ENCODE peak calls at places on chromosome 2, in four cellular contexts. C is adipocyte; M is fibroblast of lung; X is CD8-positive, alpha-beta memory T cell. Q is an unnamed sample.

GRCh38 chr2:42513252-42513918 is 19.6 kb upstream of the KCNG3 start:
- DNase-seq in C (peak), M (peak), X (no peak), Q (peak)

GRCh38 chr2:182866095-182866460 is 359 bp downstream of the FRZB start:
- DNase-seq in C (peak), M (peak), X (no peak), Q (peak)

GRCh38 chr2:44805391-44805790 is 136.1 kb upstream of the SIX3 start:
- DNase-seq in C (no peak), M (no peak), X (no peak), Q (no peak)

GRCh38 chr2:119252186-119253113 is 28.8 kb downstream of the STEAP3 start:
- DNase-seq in C (peak), M (peak), X (no peak), Q (peak)

GRCh38 chr2:119208791-119209203 is 14.8 kb upstream of the STEAP3 start:
- DNase-seq in C (no peak), M (no peak), X (no peak), Q (no peak)

GRCh38 chr2:100875516-100876230 is 55.7 kb downstream of the NPAS2 start:
- DNase-seq in C (no peak), M (no peak), X (no peak), Q (peak)

GRCh38 chr2:20563833-20564232 is 87.1 kb downstream of the HS1BP3 start:
- DNase-seq in C (no peak), M (peak), X (no peak), Q (no peak)

GRCh38 chr2:230974096-230974913 is 21.6 kb upstream of the SPATA3 start:
- DNase-seq in C (no peak), M (peak), X (peak), Q (peak)

GRCh38 chr2:27638023-27638637 is 9.3 kb downstream of the GPN1 start:
- DNase-seq in C (peak), M (peak), X (no peak), Q (peak)

GRCh38 chr2:156598563-156598962 is 162.4 kb downstream of the GPD2 start:
- DNase-seq in C (no peak), M (no peak), X (no peak), Q (no peak)

GRCh38 chr2:173755798-173756197 is 209.4 kb downstream of the SP3 start:
- DNase-seq in C (no peak), M (no peak), X (no peak), Q (no peak)

GRCh38 chr2:235263205-235264120 is 230.4 kb upstream of the AGAP1 start:
- DNase-seq in C (peak), M (peak), X (no peak), Q (peak)

GRCh38 chr2:196242131-196242620 is 70.8 kb upstream of the STK17B start:
- DNase-seq in C (no peak), M (peak), X (no peak), Q (no peak)

GRCh38 chr2:13923823-13924222 is 708.7 kb upstream of the LRATD1 start:
- DNase-seq in C (no peak), M (no peak), X (no peak), Q (no peak)

GRCh38 chr2:64606495-64607363 is 47.0 kb downstream of the SERTAD2 start:
- DNase-seq in C (no peak), M (peak), X (peak), Q (peak)

GRCh38 chr2:191635333-191636234 is 42.4 kb upstream of the NABP1 start:
- DNase-seq in C (peak), M (peak), X (no peak), Q (peak)

GRCh38 chr2:13662055-13662454 is 945.3 kb downstream of the TRIB2 start:
- DNase-seq in C (peak), M (peak), X (no peak), Q (peak)

GRCh38 chr2:74658516-74658915 is 4.5 kb downstream of the SEMA4F start:
- DNase-seq in C (peak), M (peak), X (no peak), Q (peak)

GRCh38 chr2:198004173-198004572 is 199.8 kb downstream of the PLCL1 start:
- DNase-seq in C (peak), M (peak), X (no peak), Q (no peak)

GRCh38 chr2:158686166-158686792 is 108.8 kb upstream of the DAPL1 start:
- DNase-seq in C (peak), M (peak), X (no peak), Q (no peak)

GRCh38 chr2:242011516-242011915 is 142.0 kb downstream of the RTP5 start:
- DNase-seq in C (no peak), M (no peak), X (no peak), Q (no peak)

GRCh38 chr2:41180392-41180791 is 728.5 kb upstream of the SLC8A1 start:
- DNase-seq in C (no peak), M (no peak), X (no peak), Q (no peak)

GRCh38 chr2:168120730-168121129 is 126.7 kb downstream of the STK39 start:
- DNase-seq in C (no peak), M (peak), X (no peak), Q (no peak)

DNA sequence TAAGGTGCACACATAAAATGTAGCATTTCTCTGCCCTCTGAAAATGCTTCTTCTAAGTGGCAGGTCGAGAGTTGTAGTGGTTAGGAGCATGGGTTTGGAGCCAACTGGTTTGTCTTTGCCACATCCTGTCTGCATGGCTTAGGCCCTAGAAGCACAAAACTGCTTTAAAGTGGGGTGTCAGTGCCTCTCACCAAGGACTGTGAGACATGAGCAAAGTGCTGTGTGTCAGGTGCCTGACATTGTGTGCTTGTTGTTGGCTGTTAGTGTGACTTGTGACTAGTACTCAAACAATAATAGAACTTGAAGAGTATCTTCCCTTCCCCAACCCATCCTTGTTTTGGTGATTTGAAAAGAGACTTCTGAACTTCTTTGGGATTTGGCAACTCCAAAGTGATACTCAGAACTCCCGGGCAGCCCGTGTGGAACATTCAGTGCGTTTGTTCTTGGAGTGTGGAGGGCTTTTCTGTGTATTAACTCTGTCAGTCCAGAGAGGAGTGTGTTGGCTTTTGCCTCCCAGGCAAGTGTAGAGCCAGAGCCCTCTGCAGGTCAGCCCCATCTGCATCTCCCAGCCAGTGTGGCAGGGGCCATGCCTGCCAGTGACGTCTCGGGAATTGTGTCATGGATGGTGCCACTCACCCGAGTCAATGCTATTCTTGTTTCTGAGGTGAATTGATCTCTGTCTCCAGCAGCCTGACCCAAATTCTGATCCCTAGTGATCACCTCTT is 5.0 kb downstream of the MGAT5 start:
- DNase-seq in C (no peak), M (no peak), X (peak), Q (no peak)
- H3K4me3 ChIP-seq in C (no peak), M (no peak), X (peak), Q (no peak)

DNA sequence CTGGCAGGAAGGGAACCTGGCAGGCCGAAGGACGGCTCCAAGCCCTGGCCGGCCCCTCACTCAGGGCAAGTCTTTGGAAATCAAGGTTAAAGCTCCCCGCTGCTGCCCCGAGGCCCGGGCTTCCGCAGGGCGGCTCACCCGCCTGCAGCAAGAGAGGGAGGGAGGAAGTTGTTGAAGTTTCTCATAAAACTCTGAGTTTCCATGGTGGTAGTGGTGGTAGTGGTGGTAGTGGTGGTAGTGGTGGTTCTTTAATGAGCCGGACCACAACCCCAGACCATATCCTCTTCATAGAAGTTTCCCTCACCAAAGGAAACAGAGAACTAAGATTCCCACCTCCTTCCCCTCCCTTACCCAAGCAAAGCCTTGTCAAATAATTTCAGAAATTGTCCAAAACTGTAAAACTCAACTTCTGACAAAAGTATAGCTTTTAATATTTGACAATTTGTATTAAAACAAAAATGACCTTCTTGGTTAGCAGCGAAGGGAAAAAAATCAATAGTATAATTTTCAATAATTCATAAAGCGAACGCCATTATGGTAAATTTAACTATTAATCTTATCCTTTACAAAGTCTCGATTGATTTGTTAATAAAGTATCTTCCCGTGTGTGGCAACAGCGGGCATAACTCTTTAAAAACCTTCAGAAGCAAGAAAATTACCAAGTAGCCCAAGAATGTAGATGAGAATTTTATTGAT is 1.5 kb upstream of the HOXD10 start:
- DNase-seq in C (no peak), M (no peak), X (no peak), Q (no peak)
- H3K4me3 ChIP-seq in C (no peak), M (no peak), X (no peak), Q (no peak)

DNA sequence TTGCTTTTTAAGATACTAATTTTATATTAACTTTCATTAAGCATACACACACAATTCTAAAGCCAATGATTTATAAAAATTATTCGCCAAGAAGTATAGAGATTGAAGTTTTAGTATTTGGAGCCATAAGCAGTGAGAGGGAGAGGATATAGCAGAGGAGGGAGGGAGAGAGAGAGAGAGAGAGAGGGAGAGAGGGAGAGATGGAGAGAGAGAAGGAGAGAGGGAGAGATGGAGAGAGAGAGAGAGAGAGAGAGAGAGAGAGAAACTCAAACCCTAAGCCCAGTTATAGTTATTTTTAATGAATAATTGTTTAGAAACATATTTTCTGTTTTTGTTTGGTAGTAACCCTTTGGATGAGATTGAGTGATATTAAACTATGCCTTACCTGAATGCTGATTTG is 5.3 kb downstream of the TWIST2 start:
- DNase-seq in C (peak), M (no peak), X (no peak), Q (no peak)
- H3K4me3 ChIP-seq in C (peak), M (peak), X (no peak), Q (no peak)

GRCh38 chr2:16091576-16092282 is 151.4 kb downstream of the MYCN start:
- DNase-seq in C (no peak), M (no peak), X (no peak), Q (no peak)

GRCh38 chr2:16090650-16091575 is 150.6 kb downstream of the MYCN start:
- DNase-seq in C (no peak), M (no peak), X (no peak), Q (no peak)

GRCh38 chr2:16085073-16085472 is 144.7 kb downstream of the MYCN start:
- DNase-seq in C (no peak), M (no peak), X (no peak), Q (no peak)

GRCh38 chr2:16088035-16088696 is 147.8 kb downstream of the MYCN start:
- DNase-seq in C (no peak), M (no peak), X (no peak), Q (no peak)

GRCh38 chr2:16088713-16089112 is 148.4 kb downstream of the MYCN start:
- DNase-seq in C (no peak), M (no peak), X (no peak), Q (no peak)
- H3K4me3 ChIP-seq in C (no peak), M (no peak), X (no peak), Q (no peak)

GRCh38 chr2:225765845-225766244 is 366.3 kb downstream of the NYAP2 start:
- DNase-seq in C (peak), M (peak), X (no peak), Q (peak)
- H3K4me3 ChIP-seq in C (no peak), M (no peak), X (no peak), Q (no peak)

DNA sequence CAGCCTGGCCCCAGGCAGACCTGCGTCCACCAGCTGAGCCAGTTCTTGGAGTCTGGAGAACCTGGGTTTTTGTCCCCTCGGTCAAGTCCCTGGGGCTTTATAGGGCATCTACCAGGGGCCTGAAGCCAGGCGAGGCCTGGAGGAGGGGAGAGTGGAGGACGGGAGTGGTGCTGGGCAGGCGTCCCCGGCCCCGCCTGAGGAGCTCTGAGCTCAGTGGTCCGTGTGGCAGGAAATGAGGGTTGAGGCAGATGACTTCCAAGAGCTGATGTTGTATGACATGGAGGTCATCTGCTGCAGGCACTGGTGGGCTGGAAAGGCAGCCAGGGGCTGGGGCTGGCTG is 118.5 kb upstream of the HS6ST1 start:
- DNase-seq in C (no peak), M (no peak), X (no peak), Q (no peak)
- H3K4me3 ChIP-seq in C (no peak), M (no peak), X (no peak), Q (no peak)

GRCh38 chr2:171745141-171745540 is 57.9 kb downstream of the DYNC1I2 start:
- DNase-seq in C (no peak), M (no peak), X (no peak), Q (no peak)
- H3K4me3 ChIP-seq in C (no peak), M (no peak), X (no peak), Q (no peak)

DNA sequence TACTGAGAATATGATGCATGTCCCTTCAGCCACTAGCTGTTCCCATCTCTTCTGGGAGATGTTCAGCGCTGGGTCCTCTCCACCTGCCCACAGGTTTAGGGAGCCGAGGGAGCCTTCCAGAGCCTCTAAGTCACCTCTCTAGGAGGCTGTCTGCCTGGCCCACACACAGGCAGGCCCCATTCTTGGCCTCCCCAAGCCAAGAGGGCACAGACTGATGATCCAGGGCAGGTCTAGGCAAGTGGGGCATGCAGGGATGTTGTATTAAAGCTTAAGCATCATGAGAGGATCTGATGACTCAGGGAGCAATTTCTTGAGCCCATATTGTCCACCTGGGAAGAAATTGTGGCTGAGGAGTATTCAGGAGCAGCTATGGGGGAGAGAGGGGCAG is 19.9 kb downstream of the TMSB10 start:
- DNase-seq in C (no peak), M (no peak), X (no peak), Q (no peak)
- H3K4me3 ChIP-seq in C (no peak), M (peak), X (peak), Q (no peak)

GRCh38 chr2:17800693-17801458 is 15.4 kb upstream of the MSGN1 start:
- DNase-seq in C (no peak), M (no peak), X (no peak), Q (no peak)
- H3K4me3 ChIP-seq in C (no peak), M (no peak), X (no peak), Q (no peak)

Q was measured in choroid plexus epithelial cell.